ENCODE peak calls at places on chromosomes 3 and 15, in eight cellular contexts. I is sigmoid colon, V is stomach, R is H1, F is suprapubic skin, Z is HepG2, E is K562, Q is tibial nerve. N is an unnamed sample.

GRCh38 chr3:167743799-167744198 is 8.3 kb downstream of the SERPINI1 start:
- DNase-seq in E (no peak), V (no peak), I (no peak), R (no peak), Q (no peak), F (no peak), Z (no peak), N (no peak)

GRCh38 chr15:59237854-59238252 is 31.2 kb downstream of the LDHAL6B start:
- DNase-seq in Q (no peak), R (no peak), V (no peak), I (no peak), Z (no peak), E (no peak), F (no peak), N (no peak)

GRCh38 chr15:75718326-75718725 is 5.7 kb upstream of the CSPG4 start:
- DNase-seq in E (no peak), V (peak; percentile 49), F (peak; percentile 76), R (no peak), Z (no peak), Q (no peak), I (no peak), N (no peak)

GRCh38 chr3:67610458-67610857 is 44.0 kb downstream of the SUCLG2 start:
- DNase-seq in F (no peak), R (no peak), Q (no peak), Z (peak; percentile 35), E (no peak), I (no peak), V (no peak), N (no peak)

GRCh38 chr3:138452491-138452890 is 18.1 kb downstream of the ESYT3 start:
- DNase-seq in I (no peak), R (no peak), F (peak; percentile 28), E (no peak), V (no peak), Q (no peak), Z (no peak), N (no peak)

GRCh38 chr3:111227216-111227615 is 155.6 kb downstream of the NECTIN3 start:
- DNase-seq in F (no peak), Z (no peak), V (no peak), I (no peak), Q (no peak), E (no peak), R (no peak), N (no peak)

GRCh38 chr3:65245133-65246076 is 557.6 kb upstream of the ADAMTS9 start:
- DNase-seq in Z (no peak), Q (no peak), R (no peak), I (no peak), F (no peak), E (no peak), V (no peak), N (peak; percentile 23)

GRCh38 chr15:28955686-28956421 is 70.1 kb downstream of the APBA2 start:
- DNase-seq in R (peak; percentile 40), Z (no peak), E (no peak), Q (no peak), I (peak; percentile 43), F (no peak), V (no peak), N (peak; percentile 15)

GRCh38 chr3:48468329-48468731 is 21.8 kb downstream of the ATRIP start:
- DNase-seq in V (peak; percentile 61), R (no peak), F (no peak), Q (no peak), I (no peak), Z (peak; percentile 44), E (no peak), N (no peak)

GRCh38 chr15:62832231-62832630 is 210.3 kb upstream of the TPM1 start:
- DNase-seq in F (no peak), Z (no peak), Q (no peak), E (no peak), R (no peak), I (no peak), V (no peak), N (no peak)

GRCh38 chr3:38154625-38155255 is 10.6 kb upstream of the OXSR1 start:
- DNase-seq in Z (no peak), Q (no peak), R (peak; percentile 27), I (no peak), V (no peak), F (no peak), E (no peak), N (no peak)

GRCh38 chr3:160133757-160134156 is 91.5 kb upstream of the C3orf80 start:
- DNase-seq in Z (peak; percentile 25), V (no peak), E (peak; percentile 61), Q (no peak), F (no peak), I (no peak), R (peak; percentile 47), N (no peak)
- TF ChIP-seq EP300 in Z (no peak), V (no peak), E (no peak), Q (no peak), F (no peak), I (no peak), R (no peak), N (no peak)

DNA sequence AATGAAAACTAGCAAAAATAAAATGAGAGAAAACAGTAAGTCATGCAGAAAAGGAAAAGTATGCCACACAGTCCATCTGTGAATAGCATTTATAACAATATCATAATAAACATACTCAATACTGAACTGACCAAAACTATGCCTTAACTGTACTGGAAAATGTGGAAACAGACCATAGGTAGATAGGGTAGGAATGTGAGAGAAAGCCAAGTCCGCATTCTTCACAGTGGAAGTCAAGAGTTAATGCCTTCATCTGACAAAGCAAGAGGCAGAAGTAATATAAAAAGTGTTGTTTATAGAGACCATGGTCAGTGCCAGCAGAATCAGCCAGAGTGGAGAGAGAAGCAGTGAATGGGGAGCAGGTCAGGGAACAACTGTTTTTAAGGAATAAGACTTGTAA is 52.3 kb downstream of the KBTBD12 start:
- DNase-seq in F (no peak), Z (no peak), V (no peak), R (no peak), Q (no peak), I (no peak), E (no peak), N (no peak)
- TF ChIP-seq EP300 in F (no peak), Z (no peak), V (no peak), R (no peak), Q (no peak), I (no peak), E (no peak), N (no peak)

DNA sequence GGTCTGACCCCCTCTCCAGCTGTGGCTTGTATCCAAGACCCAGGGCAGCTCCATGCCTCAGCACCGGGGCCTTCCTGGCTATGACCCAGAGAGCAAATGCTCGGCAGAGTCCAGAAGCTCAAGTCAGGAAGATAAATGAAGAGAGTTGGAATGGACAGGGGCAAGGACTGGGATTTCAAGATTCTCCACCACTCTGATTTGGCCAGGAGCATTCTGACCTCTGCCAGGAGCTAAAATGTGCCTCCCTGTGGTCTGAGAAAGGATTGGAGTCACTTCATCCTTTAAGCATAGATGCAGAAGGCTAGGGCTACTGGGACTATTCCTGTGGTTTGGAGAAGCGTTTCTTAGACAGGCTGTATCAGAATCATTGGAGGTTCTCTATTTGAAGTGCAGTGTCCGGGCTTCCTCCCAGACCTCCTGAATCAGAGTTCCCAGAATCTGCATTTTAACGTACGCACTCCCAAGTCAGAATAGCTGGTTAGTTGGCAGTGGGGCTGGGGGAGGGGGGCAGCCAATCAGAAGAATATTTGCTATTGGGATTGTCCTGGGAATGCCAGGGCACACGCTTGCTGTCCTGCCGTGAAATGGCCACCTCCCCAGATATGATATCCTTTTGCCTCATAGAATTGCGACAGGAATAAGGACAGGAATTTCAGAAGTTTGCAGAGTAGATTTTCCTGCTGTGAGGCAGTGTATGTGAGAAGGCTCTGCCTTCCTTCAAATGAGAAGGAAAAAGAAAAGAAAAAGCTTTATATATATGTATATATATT is 57.4 kb downstream of the HRH1 start:
- DNase-seq in Q (no peak), V (peak; percentile 18), F (peak; percentile 56), I (peak; percentile 55), Z (no peak), E (no peak), R (no peak), N (peak; percentile 46)
- TF ChIP-seq EP300 in Q (no peak), V (no peak), F (no peak), I (no peak), Z (no peak), E (no peak), R (no peak), N (no peak)

DNA sequence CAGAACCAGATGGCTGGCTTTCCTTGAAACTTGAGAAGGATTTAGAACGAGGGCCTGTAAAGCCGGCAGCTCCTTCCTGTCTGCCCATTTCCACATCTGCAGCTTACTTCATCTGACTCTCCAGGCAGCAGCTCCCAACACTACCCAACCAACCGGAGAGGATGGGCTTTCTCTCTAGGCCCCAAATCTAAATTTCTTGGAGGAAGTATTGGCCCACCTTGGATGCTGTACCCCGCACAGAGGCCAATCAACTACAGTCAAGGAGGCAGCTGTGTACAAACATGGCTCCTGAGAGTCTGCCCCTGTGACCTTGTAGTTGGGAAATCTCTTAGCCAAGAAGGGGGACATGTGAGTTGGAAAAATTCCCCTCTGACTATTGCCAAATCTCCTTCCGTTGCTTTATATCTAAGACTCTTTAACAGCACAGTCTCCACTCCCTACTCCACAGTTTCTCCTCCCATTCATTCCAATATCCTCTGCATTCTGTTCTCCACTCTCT is 8.0 kb upstream of the ACAP2 start:
- DNase-seq in Q (no peak), I (peak; percentile 71), F (peak; percentile 70), Z (no peak), V (no peak), R (peak; percentile 28), E (no peak), N (peak; percentile 68)
- TF ChIP-seq EP300 in Q (no peak), I (no peak), F (no peak), Z (no peak), V (no peak), R (no peak), E (no peak), N (no peak)

N was measured in ovary.